ENCODE peak calls at places on chromosomes 6 and 20, in seven cellular contexts. X is stomach; M is AG04450; O is SK-N-SH; N is CD4-positive, alpha-beta T cell; S is fibroblast of mammary gland; E is A549. Q is an unnamed sample.

GRCh38 chr20:51062065-51062464 is 39.2 kb upstream of the KCNG1 start:
- DNase-seq in N (no peak), X (no peak), M (no peak), S (peak), E (no peak), O (no peak), Q (no peak)

GRCh38 chr20:54212226-54212625 is 4.3 kb downstream of the PFDN4 start:
- DNase-seq in X (no peak), E (no peak), O (no peak), M (no peak), S (peak), N (no peak), Q (no peak)

GRCh38 chr6:81613606-81614005 is 138.9 kb downstream of the TENT5A start:
- DNase-seq in X (no peak), E (no peak), N (no peak), S (peak), O (no peak), M (peak), Q (no peak)

GRCh38 chr20:18276821-18277220 is 11.5 kb upstream of the ZNF133 start:
- DNase-seq in M (peak), E (peak), N (peak), O (peak), X (peak), S (peak), Q (peak)

GRCh38 chr6:41957117-41957516 is 15.5 kb upstream of the CCND3 start:
- DNase-seq in S (no peak), X (no peak), E (no peak), O (no peak), N (no peak), M (no peak), Q (no peak)

GRCh38 chr20:48841861-48842529 is 14.2 kb upstream of the PREX1 start:
- DNase-seq in S (peak), M (peak), E (peak), O (no peak), X (no peak), N (no peak), Q (no peak)

GRCh38 chr20:53074811-53075314 is 102.7 kb downstream of the TSHZ2 start:
- DNase-seq in X (no peak), E (no peak), N (no peak), M (no peak), O (no peak), S (peak), Q (no peak)

GRCh38 chr6:35165630-35166071 is 24.5 kb upstream of the TCP11 start:
- DNase-seq in E (peak), N (no peak), S (peak), O (no peak), M (no peak), X (peak), Q (no peak)

GRCh38 chr6:31308050-31308844 is 36.4 kb upstream of the HLA-C start:
- DNase-seq in N (peak), X (peak), E (peak), O (no peak), S (no peak), M (no peak), Q (peak)

GRCh38 chr6:144334150-144334708 is 49.1 kb downstream of the UTRN start:
- DNase-seq in E (no peak), S (no peak), O (no peak), X (no peak), M (no peak), N (peak), Q (peak)

GRCh38 chr6:13175759-13176158 is 152.6 kb downstream of the TBC1D7 start:
- DNase-seq in N (no peak), X (no peak), M (no peak), O (no peak), E (no peak), S (no peak), Q (no peak)

GRCh38 chr6:118444796-118445195 is 103.3 kb upstream of the PLN start:
- DNase-seq in O (no peak), S (no peak), X (no peak), N (no peak), M (no peak), E (no peak), Q (no peak)

GRCh38 chr20:36334281-36335075 is 28.3 kb downstream of the DLGAP4 start:
- DNase-seq in X (no peak), N (no peak), S (no peak), O (no peak), E (no peak), M (no peak), Q (peak)

GRCh38 chr20:25856256-25856884 is 159.7 kb upstream of the ZNF337 start:
- DNase-seq in M (no peak), E (no peak), S (no peak), N (no peak), X (no peak), O (no peak), Q (peak)

GRCh38 chr20:22496817-22497216 is 87.6 kb downstream of the FOXA2 start:
- DNase-seq in O (no peak), N (no peak), S (peak), M (no peak), X (no peak), E (no peak), Q (no peak)

GRCh38 chr6:106692112-106692822 is 62.9 kb downstream of the QRSL1 start:
- DNase-seq in S (peak), N (no peak), M (no peak), E (peak), O (no peak), X (peak), Q (peak)

GRCh38 chr20:34581341-34582189 is 23.0 kb downstream of the MAP1LC3A start:
- DNase-seq in X (no peak), O (no peak), E (no peak), S (peak), N (no peak), M (no peak), Q (no peak)

GRCh38 chr6:43497694-43498093 is 12.5 kb downstream of the LRRC73 start:
- DNase-seq in S (no peak), M (no peak), X (no peak), N (no peak), O (no peak), E (no peak), Q (no peak)

GRCh38 chr20:528923-529594 is 14.5 kb downstream of the CSNK2A1 start:
- DNase-seq in X (no peak), O (no peak), N (no peak), E (peak), S (peak), M (peak), Q (no peak)

GRCh38 chr6:63509652-63510352 is 62.5 kb upstream of the LOC128125822 start:
- DNase-seq in E (peak), O (no peak), X (peak), M (no peak), N (no peak), S (peak), Q (no peak)

GRCh38 chr20:3174442-3175263 is 1.3 kb upstream of the LZTS3 start:
- DNase-seq in S (peak), M (no peak), N (no peak), O (no peak), E (peak), X (no peak), Q (no peak)

GRCh38 chr20:53804920-53805894 is 211.6 kb upstream of the ZNF217 start:
- DNase-seq in N (no peak), X (no peak), E (peak), S (no peak), M (no peak), O (no peak), Q (no peak)

GRCh38 chr6:11762782-11763459 is 15.7 kb downstream of the ADTRP start:
- DNase-seq in N (no peak), O (no peak), E (no peak), X (no peak), M (no peak), S (peak), Q (no peak)

GRCh38 chr6:11143394-11144371 is 32.2 kb upstream of the ERVFRD-1 start:
- DNase-seq in E (peak), N (no peak), M (peak), O (no peak), X (peak), S (peak), Q (no peak)

GRCh38 chr6:85547719-85548118 is 45.9 kb downstream of the SNX14 start:
- DNase-seq in N (no peak), E (no peak), X (no peak), O (no peak), S (no peak), M (no peak), Q (no peak)

GRCh38 chr20:9061434-9061833 is 7.5 kb upstream of the PLCB4 start:
- DNase-seq in S (no peak), X (no peak), O (no peak), E (no peak), M (no peak), N (no peak), Q (no peak)

GRCh38 chr20:3980260-3981131 is 34.9 kb downstream of the RNF24 start:
- DNase-seq in S (peak), E (peak), N (no peak), O (peak), M (peak), X (no peak), Q (no peak)

GRCh38 chr6:79385893-79386292 is 151.3 kb downstream of the LCA5 start:
- DNase-seq in N (no peak), X (no peak), O (no peak), E (no peak), M (no peak), S (peak), Q (no peak)

GRCh38 chr20:48192109-48192508 is 406.8 kb upstream of the SULF2 start:
- DNase-seq in O (no peak), N (no peak), E (no peak), X (no peak), M (no peak), S (no peak), Q (no peak)

GRCh38 chr20:10074513-10074912 is 39.7 kb downstream of the ANKEF1 start:
- DNase-seq in O (no peak), S (peak), N (no peak), M (peak), E (peak), X (no peak), Q (no peak)

GRCh38 chr6:105135907-105136432 is 43.8 kb downstream of the POPDC3 start:
- DNase-seq in S (peak), E (no peak), M (no peak), X (no peak), O (no peak), N (no peak), Q (no peak)

GRCh38 chr20:61120595-61121515 is 131.2 kb upstream of the CDH4 start:
- DNase-seq in X (no peak), N (no peak), E (peak), S (peak), M (peak), O (no peak), Q (no peak)

GRCh38 chr6:110360671-110361070 is 2.5 kb upstream of the METTL24 start:
- DNase-seq in N (no peak), X (no peak), E (no peak), S (no peak), O (no peak), M (no peak), Q (no peak)

GRCh38 chr6:163122365-163122764 is 292.2 kb upstream of the QKI start:
- DNase-seq in X (no peak), O (no peak), S (no peak), E (no peak), M (no peak), N (no peak), Q (no peak)

GRCh38 chr6:118744261-118744941 is 93.0 kb upstream of the CEP85L start:
- DNase-seq in M (no peak), N (no peak), O (no peak), X (no peak), E (no peak), S (peak), Q (no peak)

GRCh38 chr6:135227758-135228157 is 46.6 kb downstream of the MYB start:
- DNase-seq in S (no peak), N (no peak), O (no peak), E (no peak), X (no peak), M (no peak), Q (no peak)

GRCh38 chr6:37566209-37566859 is 66.6 kb upstream of the CCDC167 start:
- DNase-seq in S (peak), X (peak), M (no peak), E (no peak), N (peak), O (peak), Q (peak)

DNA sequence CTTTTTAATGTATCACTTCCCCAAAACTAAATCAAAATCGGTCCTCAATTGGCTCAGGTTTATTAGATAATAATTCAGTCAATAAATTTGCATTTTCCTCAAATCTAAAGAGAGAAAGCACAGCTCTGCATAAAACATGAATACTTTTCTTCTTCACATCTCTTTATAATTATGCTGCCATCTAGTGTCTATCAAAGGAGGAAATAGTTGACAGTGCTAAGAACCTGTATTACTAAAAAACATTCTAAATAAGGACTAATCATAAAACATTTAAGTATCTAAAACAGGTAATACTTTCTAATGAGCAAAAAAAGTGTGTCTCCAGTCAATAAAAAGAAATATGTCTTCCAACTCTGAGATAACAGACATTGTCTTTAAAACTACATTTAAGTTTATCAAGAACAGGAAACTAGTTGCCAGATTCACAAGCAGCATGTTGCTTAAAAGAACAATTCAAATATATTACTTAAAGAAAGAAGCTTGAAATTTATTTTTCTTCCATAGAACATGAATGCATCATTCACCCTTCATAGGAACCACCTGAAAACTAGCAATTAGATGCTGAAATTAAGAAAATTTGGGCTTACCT is 56.5 kb upstream of the DST start:
- DNase-seq in E (no peak), X (no peak), N (no peak), S (peak), O (no peak), M (no peak), Q (no peak)
- TF ChIP-seq CTCF in E (peak), X (no peak), N (peak), S (peak), O (peak), M (peak), Q (peak)

GRCh38 chr6:16239090-16239797 is 857 bp downstream of the GMPR start:
- DNase-seq in E (no peak), M (no peak), S (no peak), N (no peak), X (peak), O (peak), Q (peak)
- TF ChIP-seq CTCF in E (no peak), M (peak), S (no peak), N (no peak), X (no peak), O (peak), Q (peak)

GRCh38 chr6:33851959-33852358 is 48.2 kb upstream of the MLN start:
- DNase-seq in S (peak), O (no peak), E (peak), X (no peak), M (no peak), N (no peak), Q (peak)
- TF ChIP-seq CTCF in S (peak), O (peak), E (peak), X (no peak), M (peak), N (peak), Q (peak)

GRCh38 chr6:66496659-66497058 is 789.6 kb upstream of the EYS start:
- DNase-seq in O (no peak), E (peak), N (no peak), M (no peak), S (peak), X (no peak), Q (no peak)
- TF ChIP-seq CTCF in O (peak), E (no peak), N (no peak), M (peak), S (peak), X (no peak), Q (no peak)

GRCh38 chr20:1804129-1804503 is 91.1 kb upstream of the SIRPA start:
- DNase-seq in X (no peak), M (no peak), E (no peak), S (no peak), O (no peak), N (no peak), Q (no peak)

GRCh38 chr20:1800777-1801176 is 94.4 kb upstream of the SIRPA start:
- DNase-seq in M (no peak), X (no peak), S (peak), N (no peak), O (peak), E (peak), Q (no peak)

GRCh38 chr20:1803216-1804128 is 91.7 kb upstream of the SIRPA start:
- DNase-seq in M (no peak), S (peak), E (no peak), X (peak), N (no peak), O (peak), Q (peak)

GRCh38 chr20:1801551-1801950 is 93.7 kb upstream of the SIRPA start:
- DNase-seq in E (no peak), M (no peak), O (no peak), X (no peak), N (no peak), S (no peak), Q (no peak)

DNA sequence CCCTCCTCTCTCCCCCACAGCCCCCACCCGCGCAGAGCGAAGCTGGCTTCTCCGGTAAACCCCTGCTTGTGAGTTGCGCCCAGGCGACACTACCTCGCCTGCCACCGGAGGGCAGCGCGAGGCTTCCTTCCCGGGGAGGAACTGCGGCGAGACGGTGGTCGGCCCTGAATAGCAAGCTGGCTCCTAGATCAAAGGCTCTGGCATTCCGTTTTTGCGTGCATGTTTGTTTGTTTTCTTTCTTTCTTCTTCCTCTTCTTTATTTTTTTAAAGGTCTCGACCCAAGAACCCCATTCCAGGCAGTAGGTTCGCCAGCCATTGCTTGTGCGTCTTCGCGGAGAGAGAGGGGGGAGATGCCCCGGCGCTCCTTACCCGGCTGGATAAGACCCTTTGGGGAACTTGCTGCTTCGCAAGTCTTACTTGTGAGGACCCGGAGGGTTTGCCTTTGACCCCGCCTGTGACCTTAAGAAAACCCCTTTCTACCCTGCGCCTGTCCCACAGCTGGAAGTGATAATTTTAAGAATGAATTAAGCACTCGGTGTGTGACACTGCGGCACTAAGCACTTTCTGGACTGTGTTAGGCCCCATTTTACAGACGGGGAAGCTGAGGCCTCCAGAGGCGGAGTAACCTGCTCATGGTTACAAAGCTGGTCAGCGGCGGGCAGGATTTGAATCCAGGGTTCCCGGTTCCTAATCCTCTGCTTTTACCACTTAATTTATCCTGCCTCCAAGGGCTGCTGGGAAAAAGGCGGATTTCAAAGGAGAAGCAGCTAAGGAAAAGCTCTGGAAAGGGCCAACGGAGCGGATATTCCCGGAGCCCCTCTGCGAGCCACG is 92.6 kb upstream of the SIRPA start:
- DNase-seq in O (peak), N (no peak), S (peak), M (no peak), E (peak), X (no peak), Q (peak)
- TF ChIP-seq CTCF in O (peak), N (no peak), S (peak), M (peak), E (peak), X (no peak), Q (peak)

DNA sequence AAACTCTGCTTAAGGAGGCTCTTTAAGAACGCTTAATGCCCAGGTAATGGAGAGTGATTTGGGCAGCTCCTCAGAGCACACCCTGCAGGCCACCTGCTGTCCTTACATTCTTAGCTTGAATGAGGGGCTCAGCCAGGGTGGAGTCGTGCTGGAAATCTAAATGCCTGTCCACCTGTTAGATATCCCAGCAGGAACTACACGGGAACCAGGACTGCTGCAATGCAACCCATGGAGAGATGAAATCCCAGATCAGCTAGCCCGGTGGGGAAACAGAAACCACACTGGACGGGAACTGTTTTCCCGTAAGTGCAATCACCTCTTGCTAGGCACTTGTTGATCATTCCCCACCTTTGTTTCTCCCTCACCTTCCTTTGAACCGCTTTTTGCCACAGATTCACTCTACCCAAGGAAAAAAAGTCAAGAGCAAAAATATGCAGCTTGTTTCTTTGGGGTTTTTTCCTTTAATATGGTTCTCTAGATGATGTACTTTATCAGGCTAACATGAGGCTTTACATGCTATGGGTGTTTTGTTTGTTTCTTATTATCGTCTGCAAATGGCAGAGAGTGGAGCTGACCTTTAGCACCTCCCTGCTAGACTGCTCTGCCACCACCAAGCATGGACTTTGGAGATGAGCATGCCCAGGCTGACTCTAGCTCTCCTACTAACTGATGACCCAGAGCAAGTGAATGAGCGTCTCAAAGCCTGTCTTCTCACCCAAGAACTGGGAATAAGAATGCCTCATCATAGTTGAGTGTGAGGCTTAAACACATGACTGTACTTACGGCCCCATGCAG is 125.9 kb upstream of the TNFAIP3 start:
- DNase-seq in X (no peak), N (no peak), O (no peak), E (no peak), M (no peak), S (no peak), Q (no peak)
- TF ChIP-seq CTCF in X (no peak), N (no peak), O (no peak), E (no peak), M (no peak), S (no peak), Q (no peak)